ENCODE peak calls at places on chromosome 21, in five cellular contexts. One of them, this sample, is unnamed.
A peak's percentile ranks its signal among the peaks of the same experiment; 100 is the strongest.

GRCh38 chr21:36502365-36502764 is 22.4 kb upstream of the CLDN14 start:
- DNase-seq in IMR-90: no peak
- DNase-seq in CD8-positive, alpha-beta T cell: no peak
- DNase-seq in fibroblast of pulmonary artery: no peak
- DNase-seq in lower lobe of right lung: no peak
- DNase-seq in this sample: no peak

GRCh38 chr21:31622397-31622796 is 37.1 kb upstream of the SOD1 start:
- DNase-seq in IMR-90: no peak
- DNase-seq in CD8-positive, alpha-beta T cell: no peak
- DNase-seq in fibroblast of pulmonary artery: no peak
- DNase-seq in lower lobe of right lung: no peak
- DNase-seq in this sample: no peak

GRCh38 chr21:17467392-17467791 is 45.5 kb upstream of the CXADR start:
- DNase-seq in lower lobe of right lung: no peak
- DNase-seq in fibroblast of pulmonary artery: peak; percentile 33
- DNase-seq in CD8-positive, alpha-beta T cell: no peak
- DNase-seq in IMR-90: no peak
- DNase-seq in this sample: no peak

GRCh38 chr21:14513772-14514171 is 32.3 kb downstream of the SAMSN1 start:
- DNase-seq in CD8-positive, alpha-beta T cell: no peak
- DNase-seq in lower lobe of right lung: no peak
- DNase-seq in fibroblast of pulmonary artery: no peak
- DNase-seq in IMR-90: no peak
- DNase-seq in this sample: no peak

GRCh38 chr21:16198546-16198945 is 468.8 kb downstream of the USP25 start:
- DNase-seq in lower lobe of right lung: no peak
- DNase-seq in CD8-positive, alpha-beta T cell: no peak
- DNase-seq in IMR-90: no peak
- DNase-seq in fibroblast of pulmonary artery: peak; percentile 18
- DNase-seq in this sample: no peak

GRCh38 chr21:18244721-18245486 is at the start of gene CHODL:
- DNase-seq in IMR-90: no peak
- DNase-seq in fibroblast of pulmonary artery: no peak
- DNase-seq in CD8-positive, alpha-beta T cell: no peak
- DNase-seq in lower lobe of right lung: no peak
- DNase-seq in this sample: no peak

GRCh38 chr21:28138272-28138671 is 854.4 kb downstream of the LTN1 start:
- DNase-seq in lower lobe of right lung: no peak
- DNase-seq in IMR-90: peak; percentile 25
- DNase-seq in CD8-positive, alpha-beta T cell: no peak
- DNase-seq in fibroblast of pulmonary artery: peak; percentile 16
- DNase-seq in this sample: no peak

GRCh38 chr21:29078884-29079765 is 5.7 kb upstream of the CCT8 start:
- DNase-seq in fibroblast of pulmonary artery: no peak
- DNase-seq in IMR-90: no peak
- DNase-seq in lower lobe of right lung: peak; percentile 52
- DNase-seq in CD8-positive, alpha-beta T cell: peak; percentile 22
- DNase-seq in this sample: no peak

GRCh38 chr21:31132574-31133242 is 94.4 kb upstream of the KRTAP19-8 start:
- DNase-seq in CD8-positive, alpha-beta T cell: peak; percentile 77
- DNase-seq in fibroblast of pulmonary artery: peak; percentile 28
- DNase-seq in lower lobe of right lung: no peak
- DNase-seq in IMR-90: peak; percentile 12
- DNase-seq in this sample: no peak

GRCh38 chr21:18350216-18350615 is 53.4 kb downstream of the TMPRSS15 start:
- DNase-seq in fibroblast of pulmonary artery: peak; percentile 7
- DNase-seq in IMR-90: no peak
- DNase-seq in CD8-positive, alpha-beta T cell: no peak
- DNase-seq in lower lobe of right lung: no peak
- DNase-seq in this sample: no peak

GRCh38 chr21:23534833-23535232 is 2072.4 kb downstream of the MRPL39 start:
- DNase-seq in CD8-positive, alpha-beta T cell: no peak
- DNase-seq in IMR-90: no peak
- DNase-seq in fibroblast of pulmonary artery: no peak
- DNase-seq in lower lobe of right lung: no peak
- DNase-seq in this sample: no peak

GRCh38 chr21:25708467-25709065 is 26.1 kb downstream of the ATP5PF start:
- DNase-seq in lower lobe of right lung: no peak
- DNase-seq in fibroblast of pulmonary artery: peak; percentile 68
- DNase-seq in CD8-positive, alpha-beta T cell: peak; percentile 51
- DNase-seq in IMR-90: peak; percentile 56
- DNase-seq in this sample: peak; percentile 60

DNA sequence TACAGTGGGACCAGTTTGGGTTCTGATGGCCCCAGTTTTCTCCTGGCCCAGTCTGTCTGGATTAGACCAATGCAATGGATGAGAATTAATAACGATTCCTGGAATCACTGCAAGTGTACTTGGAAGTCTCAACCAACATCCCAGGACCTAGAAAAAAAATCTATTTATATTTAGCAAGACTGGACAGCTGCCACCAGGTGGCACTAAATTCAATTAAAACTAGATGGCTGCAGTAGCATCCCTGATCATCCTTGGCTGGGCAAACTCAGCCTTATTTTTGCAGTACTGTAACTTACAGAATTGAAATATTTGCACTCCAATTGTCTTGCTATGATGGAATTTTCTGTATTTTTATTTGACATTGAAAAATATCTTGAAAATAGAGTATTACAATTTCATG is 165.7 kb downstream of the NCAM2 start:
- DNase-seq in IMR-90: peak; percentile 82
- DNase-seq in fibroblast of pulmonary artery: peak; percentile 84
- DNase-seq in CD8-positive, alpha-beta T cell: peak; percentile 23
- DNase-seq in lower lobe of right lung: no peak
- DNase-seq in this sample: peak; percentile 45
- TF ChIP-seq CTCF in IMR-90: peak; percentile 69
- TF ChIP-seq CTCF in fibroblast of pulmonary artery: peak; percentile 62
- TF ChIP-seq CTCF in CD8-positive, alpha-beta T cell: peak; percentile 57
- TF ChIP-seq CTCF in lower lobe of right lung: peak; percentile 63
- TF ChIP-seq CTCF in this sample: peak; percentile 45

GRCh38 chr21:38743772-38744529 is 61.8 kb upstream of the ETS2 start:
- DNase-seq in IMR-90: no peak
- DNase-seq in fibroblast of pulmonary artery: no peak
- DNase-seq in CD8-positive, alpha-beta T cell: no peak
- DNase-seq in lower lobe of right lung: no peak
- DNase-seq in this sample: no peak
- H3K4me3 ChIP-seq in IMR-90: no peak overlapping the region
- H3K4me3 ChIP-seq in fibroblast of pulmonary artery: no peak overlapping the region
- H3K4me3 ChIP-seq in CD8-positive, alpha-beta T cell: no peak overlapping the region
- H3K4me3 ChIP-seq in lower lobe of right lung: peak overlapping the region; percentile 5
- H3K4me3 ChIP-seq in this sample: no peak overlapping the region

GRCh38 chr21:44927587-44928461 is 7.1 kb upstream of the ITGB2 start:
- DNase-seq in IMR-90: peak; percentile 56
- DNase-seq in lower lobe of right lung: peak; percentile 68
- DNase-seq in CD8-positive, alpha-beta T cell: peak; percentile 91
- DNase-seq in fibroblast of pulmonary artery: peak; percentile 49
- DNase-seq in this sample: peak; percentile 78
- TF ChIP-seq CTCF in IMR-90: no peak
- TF ChIP-seq CTCF in lower lobe of right lung: no peak
- TF ChIP-seq CTCF in CD8-positive, alpha-beta T cell: no peak
- TF ChIP-seq CTCF in fibroblast of pulmonary artery: no peak
- TF ChIP-seq CTCF in this sample: peak; percentile 22

DNA sequence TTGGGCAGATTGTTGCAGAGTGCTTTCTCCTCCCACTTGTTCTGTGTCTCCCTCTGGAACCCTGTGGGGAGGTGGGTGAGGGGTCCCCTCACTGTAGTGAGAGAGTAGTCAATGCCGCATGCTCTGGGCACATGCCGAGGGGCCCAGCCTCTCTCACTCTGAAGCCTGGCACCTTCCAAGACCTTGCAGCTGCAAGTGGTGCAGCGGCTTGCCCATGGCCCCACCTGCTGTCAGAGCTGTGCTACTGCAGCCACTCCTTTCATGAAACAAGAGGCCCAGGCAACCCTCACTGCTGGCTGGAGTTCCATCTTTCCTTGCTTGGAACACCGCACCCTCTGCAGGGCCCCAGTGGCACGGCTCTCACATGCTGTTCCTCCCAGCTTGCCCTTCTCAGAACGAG is 58.4 kb upstream of the COL6A1 start:
- DNase-seq in lower lobe of right lung: peak; percentile 63
- DNase-seq in CD8-positive, alpha-beta T cell: peak; percentile 68
- DNase-seq in IMR-90: peak; percentile 75
- DNase-seq in fibroblast of pulmonary artery: peak; percentile 83
- DNase-seq in this sample: peak; percentile 20
- H3K4me3 ChIP-seq in lower lobe of right lung: no peak overlapping the region
- H3K4me3 ChIP-seq in CD8-positive, alpha-beta T cell: no peak overlapping the region
- H3K4me3 ChIP-seq in IMR-90: no peak overlapping the region
- H3K4me3 ChIP-seq in fibroblast of pulmonary artery: no peak overlapping the region
- H3K4me3 ChIP-seq in this sample: no peak overlapping the region

GRCh38 chr21:42233067-42233981 is 14.4 kb downstream of the ABCG1 start:
- DNase-seq in fibroblast of pulmonary artery: peak; percentile 88
- DNase-seq in IMR-90: peak; percentile 20
- DNase-seq in lower lobe of right lung: peak; percentile 84
- DNase-seq in CD8-positive, alpha-beta T cell: peak; percentile 72
- DNase-seq in this sample: peak; percentile 44
- TF ChIP-seq CTCF in fibroblast of pulmonary artery: peak; percentile 39
- TF ChIP-seq CTCF in IMR-90: peak; percentile 1
- TF ChIP-seq CTCF in lower lobe of right lung: peak; percentile 38
- TF ChIP-seq CTCF in CD8-positive, alpha-beta T cell: peak; percentile 50
- TF ChIP-seq CTCF in this sample: peak; percentile 12

This sample was measured in epithelial cell of esophagus.